ENCODE peak calls at places on chromosome 14, in four cellular contexts. D, U, G and R are unnamed samples.
A peak's percentile ranks its signal among the peaks of the same experiment; 100 is the strongest.

GRCh38 chr14:30982583-30982982 is 42.9 kb upstream of the AP4S1 start:
- DNase-seq in D (no peak), U (no peak), G (no peak), R (no peak)

GRCh38 chr14:105314287-105315185 is at the start of gene PACS2:
- DNase-seq in D (peak; percentile 85), U (peak; percentile 77), G (no peak), R (peak; percentile 93)

GRCh38 chr14:50319293-50319692 is 7.2 kb downstream of the DMAC2L start:
- DNase-seq in D (no peak), U (no peak), G (no peak), R (no peak)

GRCh38 chr14:99774526-99775307 is 18.5 kb upstream of the EML1 start:
- DNase-seq in D (peak; percentile 36), U (peak; percentile 69), G (no peak), R (peak; percentile 82)

GRCh38 chr14:86574026-86574777 is 1044.3 kb downstream of the FLRT2 start:
- DNase-seq in D (no peak), U (no peak), G (peak; percentile 18), R (no peak)

GRCh38 chr14:30974628-30975027 is 50.8 kb upstream of the AP4S1 start:
- DNase-seq in D (no peak), U (no peak), G (peak; percentile 58), R (no peak)

GRCh38 chr14:25050494-25051170 is 685 bp upstream of the STXBP6 start:
- DNase-seq in D (no peak), U (no peak), G (no peak), R (no peak)

GRCh38 chr14:99481745-99482099 is 513 bp downstream of the CCNK start:
- DNase-seq in D (no peak), U (no peak), G (no peak), R (no peak)

GRCh38 chr14:104405566-104406226 is 173.9 kb upstream of the C14orf180 start:
- DNase-seq in D (no peak), U (no peak), G (no peak), R (no peak)

GRCh38 chr14:89845346-89845745 is 109.2 kb downstream of the EFCAB11 start:
- DNase-seq in D (no peak), U (no peak), G (no peak), R (no peak)

GRCh38 chr14:20469890-20470858 is 968 bp downstream of the PNP start:
- DNase-seq in D (peak; percentile 40), U (peak; percentile 35), G (peak; percentile 63), R (peak; percentile 26)

GRCh38 chr14:95891742-95892141 is 15.1 kb downstream of the TUNAR start:
- DNase-seq in D (no peak), U (no peak), G (peak; percentile 10), R (no peak)

GRCh38 chr14:21100931-21101330 is at the start of gene TMEM253:
- DNase-seq in D (no peak), U (no peak), G (no peak), R (no peak)

GRCh38 chr14:67319142-67319541 is 40.5 kb downstream of the ATP6V1D start:
- DNase-seq in D (no peak), U (no peak), G (no peak), R (no peak)

GRCh38 chr14:60639677-60640076 is 9.6 kb downstream of the SIX1 start:
- DNase-seq in D (no peak), U (no peak), G (no peak), R (no peak)

GRCh38 chr14:60640859-60641721 is 8.2 kb downstream of the SIX1 start:
- DNase-seq in D (no peak), U (no peak), G (no peak), R (no peak)

GRCh38 chr14:60634153-60634552 is 15.1 kb downstream of the SIX1 start:
- DNase-seq in D (no peak), U (no peak), G (no peak), R (no peak)

GRCh38 chr14:60637138-60637489 is 12.2 kb downstream of the SIX1 start:
- DNase-seq in D (no peak), U (peak; percentile 59), G (no peak), R (no peak)

DNA sequence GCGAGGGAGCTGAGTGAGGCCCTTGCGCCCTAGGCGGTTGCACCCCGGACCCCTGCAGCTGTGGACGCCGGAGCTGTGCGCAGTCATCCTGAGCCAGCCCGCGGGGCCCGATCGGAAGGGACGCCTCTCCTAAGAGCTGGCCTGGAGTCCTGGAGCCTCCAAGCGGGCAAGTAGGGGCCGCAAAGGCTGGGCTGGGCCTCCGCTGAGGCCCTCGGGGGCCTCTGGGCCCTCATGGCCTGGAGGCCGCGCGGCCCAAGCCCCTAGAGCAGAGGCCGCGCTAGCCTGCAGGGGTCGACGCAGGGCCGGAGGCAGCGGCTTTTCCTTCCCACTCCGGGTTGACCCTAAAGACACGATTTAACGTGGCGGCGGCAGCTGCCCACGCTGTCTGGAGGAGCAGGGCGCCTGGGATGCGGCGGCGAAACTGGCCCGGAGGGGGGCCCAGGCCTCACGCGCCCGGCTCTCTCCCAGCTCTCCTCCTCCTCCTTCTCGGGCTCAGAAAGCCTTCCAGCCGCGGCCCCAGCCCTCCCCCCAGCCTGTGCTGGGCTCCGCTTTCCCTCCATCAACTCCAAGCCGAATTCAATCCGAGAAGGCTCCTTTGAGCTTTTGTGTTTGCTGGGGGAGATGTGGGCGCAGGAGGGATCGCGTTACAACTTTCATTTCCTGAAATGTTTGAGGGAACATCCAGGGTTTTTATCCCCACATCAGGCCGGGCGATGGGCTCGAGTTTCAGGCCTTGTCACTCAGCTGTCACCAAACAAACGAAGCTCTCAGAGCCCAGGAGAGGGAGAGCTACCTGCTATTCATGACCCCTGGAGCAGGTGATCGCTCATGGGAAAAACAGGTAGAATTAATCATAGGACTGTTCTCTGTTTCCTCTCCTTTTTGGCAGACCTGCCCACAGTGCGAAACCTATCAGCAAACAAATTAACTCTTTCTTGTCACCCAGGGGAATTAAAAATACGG is 11.5 kb downstream of the SIX1 start:
- DNase-seq in D (no peak), U (no peak), G (no peak), R (no peak)
- H3K27me3 ChIP-seq in D (peaks cover 60% of the 10 kb centered on the region), U (no peaks in the 10 kb centered on the region), G (no peaks in the 10 kb centered on the region), R (peaks cover 6% of the 10 kb centered on the region)

GRCh38 chr14:74244115-74244514 is 4.9 kb downstream of the VSX2 start:
- DNase-seq in D (no peak), U (no peak), G (no peak), R (no peak)

GRCh38 chr14:74241611-74242005 is 2.4 kb downstream of the VSX2 start:
- DNase-seq in D (no peak), U (no peak), G (no peak), R (no peak)

GRCh38 chr14:74240794-74241610 is 1.8 kb downstream of the VSX2 start:
- DNase-seq in D (no peak), U (no peak), G (no peak), R (no peak)

GRCh38 chr14:74242055-74243042 is 3.1 kb downstream of the VSX2 start:
- DNase-seq in D (no peak), U (no peak), G (no peak), R (no peak)

GRCh38 chr14:74243051-74243450 is 3.8 kb downstream of the VSX2 start:
- DNase-seq in D (no peak), U (no peak), G (no peak), R (no peak)
- H3K27me3 ChIP-seq in D (peaks cover 85% of the 10 kb centered on the region), U (peaks cover 3% of the 10 kb centered on the region), G (peaks cover 15% of the 10 kb centered on the region), R (no peaks in the 10 kb centered on the region)

DNA sequence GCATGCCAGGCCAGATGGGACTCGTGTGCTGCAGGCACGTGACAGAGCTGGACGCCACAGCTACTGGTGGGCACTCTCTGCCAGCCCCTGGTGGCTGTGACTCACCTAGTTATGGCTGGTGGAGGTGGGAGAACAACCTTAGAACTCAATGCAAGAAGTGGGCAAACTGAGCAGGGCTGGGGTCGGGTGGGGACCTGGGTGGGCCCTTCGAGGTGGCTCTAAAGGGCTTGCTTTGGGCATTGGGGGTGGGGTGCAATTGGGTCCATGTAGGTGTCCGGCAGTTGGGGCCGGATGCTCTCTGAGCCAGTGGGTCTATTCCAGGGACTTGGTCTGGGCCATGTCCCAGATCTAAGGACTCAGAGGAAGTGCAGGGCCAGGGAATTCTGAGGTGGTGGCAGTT is 5.1 kb upstream of the SERPINA12 start:
- DNase-seq in D (no peak), U (no peak), G (no peak), R (no peak)
- H3K27me3 ChIP-seq in D (no peaks in the 10 kb centered on the region), U (no peaks in the 10 kb centered on the region), G (no peaks in the 10 kb centered on the region), R (no peaks in the 10 kb centered on the region)

GRCh38 chr14:76698191-76698590 is 63.1 kb upstream of the VASH1 start:
- DNase-seq in D (no peak), U (no peak), G (no peak), R (no peak)

GRCh38 chr14:76696361-76696760 is 64.9 kb upstream of the VASH1 start:
- DNase-seq in D (no peak), U (peak; percentile 8), G (no peak), R (no peak)

GRCh38 chr14:76698631-76699030 is 62.6 kb upstream of the VASH1 start:
- DNase-seq in D (no peak), U (no peak), G (no peak), R (no peak)

GRCh38 chr14:76696791-76697190 is 64.5 kb upstream of the VASH1 start:
- DNase-seq in D (no peak), U (peak; percentile 11), G (no peak), R (no peak)

DNA sequence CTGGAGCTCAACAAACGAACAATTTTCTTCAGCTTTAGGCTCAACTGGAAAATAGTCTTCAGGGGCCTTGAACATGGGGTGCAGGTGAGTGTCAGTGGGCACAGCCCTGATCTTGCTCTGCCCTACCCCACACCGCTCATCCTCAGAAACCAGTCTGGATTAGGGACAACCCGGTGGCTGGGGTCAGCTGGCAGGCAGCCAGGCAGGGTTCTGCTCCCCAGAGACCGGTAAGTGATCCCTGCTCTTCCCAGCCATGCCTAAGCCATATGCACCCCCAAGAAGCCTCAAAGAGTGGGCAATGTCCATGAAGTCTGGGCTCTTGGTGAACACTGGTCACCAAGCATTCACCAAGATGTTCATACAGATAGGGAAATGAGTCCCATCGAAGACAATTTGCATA is 64.0 kb upstream of the VASH1 start:
- DNase-seq in D (no peak), U (peak; percentile 6), G (no peak), R (peak; percentile 35)
- H3K27me3 ChIP-seq in D (no peaks in the 10 kb centered on the region), U (no peaks in the 10 kb centered on the region), G (no peaks in the 10 kb centered on the region), R (no peaks in the 10 kb centered on the region)